ENCODE peak calls at places on chromosomes 3 and 15, in nine cellular contexts. P, A, M, T, Q, G, L, K and Z are unnamed samples. For H3K36me3 and H3K4me1, the result is how much of the 10 kb centered on the place peaks cover.

GRCh38 chr15:89419370-89419984 is 76.9 kb downstream of the RHCG start:
- DNase-seq in P (no peak), A (peak), M (no peak), T (no peak), Q (no peak), G (peak), L (peak), K (no peak), Z (no peak)

GRCh38 chr3:188064831-188065493 is 89.0 kb upstream of the LPP start:
- DNase-seq in P (no peak), A (no peak), M (no peak), T (no peak), Q (no peak), G (peak), L (no peak), K (no peak), Z (no peak)

GRCh38 chr3:58051196-58051595 is 43.0 kb downstream of the FLNB start:
- DNase-seq in P (no peak), A (peak), M (peak), T (no peak), Q (no peak), G (peak), L (no peak), K (no peak), Z (peak)

GRCh38 chr15:30872341-30872748 is 31.4 kb upstream of the FAN1 start:
- DNase-seq in P (no peak), A (peak), M (no peak), T (no peak), Q (no peak), G (no peak), L (peak), K (no peak), Z (no peak)

GRCh38 chr3:23685484-23686258 is 120.1 kb upstream of the UBE2E1 start:
- DNase-seq in P (peak), A (peak), M (peak), T (no peak), Q (peak), G (peak), L (peak), K (peak), Z (no peak)

GRCh38 chr15:66071621-66072295 is 181.8 kb downstream of the MEGF11 start:
- DNase-seq in P (no peak), A (peak), M (peak), T (no peak), Q (no peak), G (no peak), L (peak), K (no peak), Z (no peak)

GRCh38 chr3:139830817-139831216 is 104.2 kb upstream of the CLSTN2 start:
- DNase-seq in P (no peak), A (no peak), M (no peak), T (no peak), Q (peak), G (peak), L (no peak), K (no peak), Z (peak)

GRCh38 chr15:99244306-99244705 is 5.1 kb downstream of the TTC23 start:
- DNase-seq in P (no peak), A (no peak), M (no peak), T (no peak), Q (no peak), G (no peak), L (no peak), K (no peak), Z (no peak)

GRCh38 chr3:14988988-14989394 is 41.6 kb downstream of the NR2C2 start:
- DNase-seq in P (no peak), A (no peak), M (no peak), T (peak), Q (no peak), G (no peak), L (no peak), K (no peak), Z (no peak)

GRCh38 chr3:71077070-71077469 is 506.5 kb downstream of the FOXP1 start:
- DNase-seq in P (no peak), A (no peak), M (no peak), T (no peak), Q (no peak), G (no peak), L (no peak), K (no peak), Z (no peak)

GRCh38 chr3:13612829-13613228 is 63.9 kb downstream of the FBLN2 start:
- DNase-seq in P (peak), A (peak), M (peak), T (no peak), Q (peak), G (peak), L (no peak), K (no peak), Z (no peak)

GRCh38 chr3:151328298-151329036 is 882 bp downstream of the P2RY13 start:
- DNase-seq in P (no peak), A (peak), M (no peak), T (no peak), Q (no peak), G (no peak), L (no peak), K (no peak), Z (no peak)

GRCh38 chr3:16289144-16289889 is 24.3 kb downstream of the OXNAD1 start:
- DNase-seq in P (no peak), A (peak), M (no peak), T (no peak), Q (no peak), G (no peak), L (no peak), K (no peak), Z (no peak)

GRCh38 chr15:25556136-25556535 is 117.3 kb upstream of the UBE3A start:
- DNase-seq in P (no peak), A (no peak), M (no peak), T (no peak), Q (no peak), G (no peak), L (no peak), K (peak), Z (no peak)

GRCh38 chr15:81273200-81273599 is 50.7 kb downstream of the STARD5 start:
- DNase-seq in P (no peak), A (no peak), M (no peak), T (no peak), Q (no peak), G (no peak), L (no peak), K (peak), Z (no peak)

GRCh38 chr3:101725192-101725889 is 927 bp downstream of the CEP97 start:
- DNase-seq in P (no peak), A (peak), M (peak), T (peak), Q (peak), G (peak), L (peak), K (no peak), Z (peak)

GRCh38 chr15:86165263-86166204 is 85.9 kb downstream of the AGBL1 start:
- DNase-seq in P (no peak), A (no peak), M (no peak), T (no peak), Q (no peak), G (no peak), L (no peak), K (no peak), Z (no peak)

GRCh38 chr3:117011687-117012250 is 302.2 kb downstream of the TUSC7 start:
- DNase-seq in P (no peak), A (peak), M (no peak), T (no peak), Q (no peak), G (no peak), L (peak), K (no peak), Z (no peak)

GRCh38 chr3:131283862-131284261 is 97.7 kb upstream of the NUDT16 start:
- DNase-seq in P (no peak), A (no peak), M (no peak), T (no peak), Q (no peak), G (peak), L (no peak), K (no peak), Z (no peak)

GRCh38 chr3:33392144-33392543 is 48.1 kb downstream of the UBP1 start:
- DNase-seq in P (no peak), A (no peak), M (no peak), T (no peak), Q (no peak), G (no peak), L (no peak), K (no peak), Z (no peak)

GRCh38 chr3:33388374-33389100 is 51.7 kb downstream of the UBP1 start:
- DNase-seq in P (no peak), A (no peak), M (no peak), T (no peak), Q (no peak), G (no peak), L (peak), K (no peak), Z (no peak)

GRCh38 chr3:33389908-33390307 is 50.3 kb downstream of the UBP1 start:
- DNase-seq in P (no peak), A (no peak), M (no peak), T (no peak), Q (no peak), G (no peak), L (no peak), K (no peak), Z (no peak)

GRCh38 chr3:33392703-33393125 is 47.5 kb downstream of the UBP1 start:
- DNase-seq in P (no peak), A (peak), M (no peak), T (no peak), Q (no peak), G (no peak), L (peak), K (no peak), Z (no peak)

DNA sequence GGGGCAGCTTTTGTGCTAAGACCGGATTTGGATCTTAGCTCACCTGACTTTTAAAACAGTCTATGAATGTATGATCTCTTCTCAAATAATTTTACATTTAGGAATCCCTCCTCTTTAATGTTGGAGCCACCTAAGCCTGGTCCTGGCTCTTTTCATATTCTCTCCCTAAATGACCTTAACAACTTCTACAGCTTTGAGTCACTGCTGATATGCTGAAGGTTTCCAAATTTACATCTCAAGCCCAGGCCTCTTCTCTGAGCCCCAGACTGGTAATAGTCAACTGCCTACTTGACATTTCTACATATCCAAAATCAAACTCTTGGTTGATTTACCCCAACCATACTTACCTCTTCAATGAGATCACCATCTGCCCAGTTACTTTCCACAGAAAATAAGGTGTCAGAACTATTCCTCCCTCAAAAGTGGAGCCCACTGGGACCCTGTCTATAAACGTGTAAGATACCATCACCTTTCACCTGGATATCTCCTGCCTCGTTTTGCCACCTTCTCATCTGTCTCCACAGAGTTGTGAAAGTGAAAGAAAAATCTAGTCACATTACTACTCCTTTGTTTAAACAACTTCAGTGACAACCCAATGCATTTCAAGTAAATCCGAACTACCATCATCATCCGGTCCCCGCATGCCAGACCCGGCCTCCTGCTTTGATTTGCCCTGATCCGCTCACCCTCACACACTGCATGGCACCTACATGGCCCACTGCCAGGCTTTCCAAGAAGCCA is 48.8 kb downstream of the UBP1 start:
- DNase-seq in P (no peak), A (no peak), M (no peak), T (peak), Q (no peak), G (peak), L (no peak), K (no peak), Z (no peak)
- H3K36me3 ChIP-seq in P (under half), A (half or more), M (under half), T (under half), Q (half or more), G (under half), L (half or more), K (under half), Z (half or more)

DNA sequence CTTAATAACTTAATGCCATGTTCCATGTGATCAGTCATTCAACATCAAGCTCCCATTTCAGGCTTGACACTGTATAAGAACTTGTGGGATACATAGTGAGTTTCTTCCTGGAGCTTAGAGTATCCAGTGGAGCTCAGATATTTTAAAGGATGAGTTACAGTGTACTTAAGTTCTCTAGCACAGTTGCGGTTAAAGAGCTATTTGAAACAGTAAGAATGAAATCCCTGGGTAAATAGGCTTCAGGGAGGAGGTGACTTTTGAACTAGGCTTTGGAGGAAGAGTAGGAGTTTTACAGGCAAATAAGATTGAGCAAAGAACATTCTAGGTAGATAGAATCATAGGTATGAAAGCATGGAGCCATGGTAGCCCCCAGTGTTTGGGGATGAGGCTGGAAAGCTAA is 3.8 kb downstream of the ZNF592 start:
- DNase-seq in P (no peak), A (no peak), M (no peak), T (no peak), Q (no peak), G (no peak), L (no peak), K (no peak), Z (no peak)
- H3K4me1 ChIP-seq in P (under half), A (under half), M (under half), T (under half), Q (half or more), G (half or more), L (under half), K (half or more), Z (half or more)

GRCh38 chr3:69304396-69304795 is 81.5 kb downstream of the FRMD4B start:
- DNase-seq in P (no peak), A (no peak), M (no peak), T (no peak), Q (no peak), G (no peak), L (no peak), K (no peak), Z (no peak)

GRCh38 chr3:69300296-69300695 is 85.6 kb downstream of the FRMD4B start:
- DNase-seq in P (no peak), A (no peak), M (no peak), T (no peak), Q (no peak), G (no peak), L (no peak), K (no peak), Z (no peak)

GRCh38 chr3:69306239-69307185 is 79.4 kb downstream of the FRMD4B start:
- DNase-seq in P (peak), A (peak), M (peak), T (peak), Q (peak), G (peak), L (peak), K (no peak), Z (no peak)

GRCh38 chr3:69309810-69310209 is 76.1 kb downstream of the FRMD4B start:
- DNase-seq in P (no peak), A (peak), M (no peak), T (peak), Q (no peak), G (peak), L (peak), K (no peak), Z (no peak)

DNA sequence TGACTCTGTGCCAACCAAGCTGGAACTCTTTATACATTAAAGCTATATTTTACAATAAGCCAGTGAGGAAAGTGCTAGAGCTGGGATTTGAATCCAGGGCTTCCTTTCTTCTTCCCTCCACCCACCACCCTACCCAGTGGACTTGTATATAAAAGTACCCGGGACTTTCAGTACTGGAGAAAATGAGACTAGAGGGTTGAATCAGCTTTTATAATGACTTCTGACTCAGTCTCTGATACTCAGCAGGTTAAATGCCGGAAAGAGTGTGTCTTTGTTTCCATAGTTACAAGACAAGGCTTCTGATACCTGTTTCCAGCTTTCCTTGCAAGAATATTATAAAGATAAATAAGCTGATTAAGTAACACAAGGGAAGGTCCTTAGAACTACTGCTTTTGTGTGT is 80.9 kb downstream of the FRMD4B start:
- DNase-seq in P (no peak), A (peak), M (no peak), T (no peak), Q (no peak), G (no peak), L (no peak), K (no peak), Z (no peak)
- H3K36me3 ChIP-seq in P (under half), A (under half), M (under half), T (under half), Q (under half), G (under half), L (under half), K (under half), Z (under half)

DNA sequence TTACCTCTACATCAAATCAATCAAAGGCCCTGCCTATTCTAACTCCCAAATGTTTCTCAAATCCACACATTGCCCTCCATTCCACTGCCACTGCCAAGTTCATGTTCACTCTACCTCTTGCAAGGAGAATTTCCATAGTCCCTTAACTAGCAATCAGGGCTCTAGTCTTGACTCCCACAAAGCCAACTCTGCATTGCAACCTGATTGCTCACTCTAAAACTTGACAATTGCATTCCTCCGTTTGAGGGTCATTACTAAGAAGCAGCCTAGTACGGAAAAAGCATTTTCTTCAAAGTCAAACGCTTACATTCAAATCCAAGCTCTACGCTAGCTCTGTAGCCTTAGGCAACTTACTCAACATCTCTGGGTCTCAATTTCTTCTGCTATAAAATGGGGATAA is 1.2 kb downstream of the CPA3 start:
- DNase-seq in P (no peak), A (peak), M (no peak), T (no peak), Q (no peak), G (no peak), L (no peak), K (no peak), Z (no peak)
- H3K4me1 ChIP-seq in P (under half), A (under half), M (under half), T (under half), Q (under half), G (under half), L (under half), K (under half), Z (under half)

GRCh38 chr3:68986496-68987208 is 26.8 kb downstream of the EOGT start:
- DNase-seq in P (no peak), A (no peak), M (no peak), T (no peak), Q (no peak), G (no peak), L (no peak), K (peak), Z (no peak)

GRCh38 chr3:68987322-68987721 is 26.2 kb downstream of the EOGT start:
- DNase-seq in P (no peak), A (no peak), M (no peak), T (no peak), Q (no peak), G (no peak), L (no peak), K (no peak), Z (no peak)

GRCh38 chr3:68988740-68989139 is 24.7 kb downstream of the EOGT start:
- DNase-seq in P (no peak), A (peak), M (no peak), T (no peak), Q (no peak), G (no peak), L (no peak), K (no peak), Z (no peak)

GRCh38 chr3:68984011-68984410 is 29.5 kb downstream of the EOGT start:
- DNase-seq in P (no peak), A (no peak), M (no peak), T (no peak), Q (no peak), G (no peak), L (no peak), K (peak), Z (no peak)

GRCh38 chr3:68985391-68985790 is 28.1 kb downstream of the EOGT start:
- DNase-seq in P (no peak), A (peak), M (no peak), T (no peak), Q (no peak), G (no peak), L (no peak), K (no peak), Z (no peak)
- H3K36me3 ChIP-seq in P (under half), A (half or more), M (half or more), T (under half), Q (half or more), G (under half), L (under half), K (half or more), Z (half or more)

DNA sequence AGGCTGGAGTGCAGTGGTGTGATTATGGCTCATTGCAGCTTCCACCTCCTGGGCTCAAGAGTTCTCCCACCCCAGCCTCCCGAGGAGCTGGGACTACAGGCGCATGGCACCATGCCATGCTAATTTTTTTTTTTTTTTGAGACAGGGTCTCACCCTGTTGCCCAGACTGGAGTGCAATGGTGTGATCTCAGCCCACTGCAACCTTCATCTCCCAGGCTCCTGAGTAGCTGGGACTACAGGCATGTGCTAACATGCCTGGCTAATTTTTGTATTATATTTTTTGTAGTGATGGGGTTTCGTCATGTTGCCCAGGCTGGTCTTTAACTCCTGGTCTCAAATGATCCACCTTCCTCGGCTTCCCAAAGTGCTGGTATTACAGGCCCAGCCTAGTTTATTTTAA is 4.0 kb downstream of the TEX9 start:
- DNase-seq in P (no peak), A (no peak), M (no peak), T (peak), Q (no peak), G (no peak), L (no peak), K (no peak), Z (no peak)
- H3K4me1 ChIP-seq in P (under half), A (under half), M (under half), T (under half), Q (under half), G (under half), L (under half), K (under half), Z (under half)

GRCh38 chr15:75918135-75918534 is 14.5 kb downstream of the FBXO22 start:
- DNase-seq in P (no peak), A (no peak), M (no peak), T (no peak), Q (no peak), G (no peak), L (no peak), K (no peak), Z (no peak)
- H3K36me3 ChIP-seq in P (under half), A (under half), M (under half), T (under half), Q (half or more), G (under half), L (under half), K (under half), Z (under half)

GRCh38 chr15:96344120-96344705 is 13.7 kb downstream of the NR2F2 start:
- DNase-seq in P (no peak), A (no peak), M (no peak), T (no peak), Q (no peak), G (no peak), L (peak), K (no peak), Z (no peak)

GRCh38 chr15:96346409-96346808 is 15.9 kb downstream of the NR2F2 start:
- DNase-seq in P (no peak), A (no peak), M (no peak), T (no peak), Q (no peak), G (no peak), L (no peak), K (no peak), Z (no peak)

GRCh38 chr15:96347181-96348111 is 16.9 kb downstream of the NR2F2 start:
- DNase-seq in P (no peak), A (no peak), M (no peak), T (no peak), Q (peak), G (no peak), L (peak), K (no peak), Z (peak)

GRCh38 chr15:96344706-96345559 is 14.4 kb downstream of the NR2F2 start:
- DNase-seq in P (no peak), A (no peak), M (peak), T (no peak), Q (no peak), G (peak), L (no peak), K (no peak), Z (peak)

GRCh38 chr15:96345560-96346389 is 15.3 kb downstream of the NR2F2 start:
- DNase-seq in P (peak), A (peak), M (peak), T (peak), Q (peak), G (peak), L (peak), K (no peak), Z (peak)
- H3K4me1 ChIP-seq in P (under half), A (under half), M (under half), T (under half), Q (under half), G (under half), L (half or more), K (half or more), Z (under half)